ENCODE peak calls at places on chromosomes 4 and X, in five cellular contexts. D is OCI-LY7, B is GM23248, K is HCT116, E is neural progenitor cell. S is an unnamed sample.

GRCh38 chrX:8668797-8669196 is 63.1 kb downstream of the ANOS1 start:
- DNase-seq in B (no peak), E (peak), D (no peak), K (no peak), S (peak)

GRCh38 chrX:86946569-86946968 is 571.0 kb upstream of the KLHL4 start:
- DNase-seq in B (peak), E (peak), K (no peak), D (peak), S (peak)

GRCh38 chrX:133215747-133216146 is 2.4 kb downstream of the TFDP3 start:
- DNase-seq in E (peak), B (peak), K (no peak), D (peak), S (peak)

GRCh38 chr4:143407475-143407874 is 70.8 kb downstream of the GAB1 start:
- DNase-seq in D (peak), K (no peak), E (no peak), B (no peak), S (no peak)

GRCh38 chr4:185086053-185086452 is 57.0 kb upstream of the SLC25A4 start:
- DNase-seq in K (no peak), E (peak), B (peak), D (no peak), S (no peak)

GRCh38 chr4:56909083-56909981 is 1.6 kb downstream of the REST start:
- DNase-seq in K (no peak), D (peak), E (peak), B (peak), S (peak)

GRCh38 chrX:108020631-108021030 is 24.2 kb upstream of the VSIG1 start:
- DNase-seq in B (peak), K (peak), D (peak), E (peak), S (no peak)

GRCh38 chr4:69896530-69897116 is 34.2 kb upstream of the CSN1S1 start:
- DNase-seq in B (peak), K (peak), D (no peak), E (peak), S (no peak)

GRCh38 chr4:78527555-78527954 is 24.0 kb upstream of the ANXA3 start:
- DNase-seq in E (no peak), B (no peak), D (no peak), K (no peak), S (no peak)

GRCh38 chr4:78527103-78527502 is 24.5 kb upstream of the ANXA3 start:
- DNase-seq in E (no peak), B (no peak), K (no peak), D (no peak), S (no peak)

GRCh38 chr4:78532046-78532445 is 19.5 kb upstream of the ANXA3 start:
- DNase-seq in E (no peak), B (no peak), K (no peak), D (no peak), S (no peak)

GRCh38 chr4:78528327-78528726 is 23.2 kb upstream of the ANXA3 start:
- DNase-seq in D (no peak), B (peak), E (no peak), K (no peak), S (no peak)

DNA sequence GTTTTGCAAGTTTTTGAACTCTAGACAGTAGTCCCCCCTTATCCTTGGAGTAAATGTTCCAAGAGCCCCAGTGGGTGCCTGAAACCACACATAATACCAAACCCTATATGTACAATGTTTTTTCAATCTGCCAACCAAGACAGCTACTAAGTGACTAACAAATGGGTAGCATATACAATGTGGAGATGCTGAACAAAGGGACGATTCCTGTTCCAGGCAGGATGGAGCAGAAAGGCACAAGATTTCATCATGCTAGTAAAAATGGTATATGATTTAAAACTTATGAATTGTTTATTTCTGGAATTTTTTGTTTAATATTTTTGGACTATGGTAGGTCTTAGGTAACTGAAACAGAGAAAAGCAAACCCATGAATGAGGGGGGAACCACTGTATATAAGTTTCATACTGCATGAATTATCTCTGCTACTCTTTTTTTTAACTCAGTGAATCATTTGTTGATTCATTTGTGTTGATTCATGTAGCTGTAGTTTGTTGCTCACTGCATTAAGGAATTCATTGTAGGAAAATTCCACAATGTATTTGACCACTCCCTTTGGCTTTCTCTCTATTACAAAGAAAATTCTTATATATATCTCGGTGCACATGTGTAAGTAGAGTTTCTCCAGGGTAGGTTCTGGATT is 21.9 kb upstream of the ANXA3 start:
- DNase-seq in B (peak), K (no peak), D (no peak), E (no peak), S (no peak)
- H2AFZ ChIP-seq in B (peak), K (no peak), D (no peak), E (no peak), S (no peak)

DNA sequence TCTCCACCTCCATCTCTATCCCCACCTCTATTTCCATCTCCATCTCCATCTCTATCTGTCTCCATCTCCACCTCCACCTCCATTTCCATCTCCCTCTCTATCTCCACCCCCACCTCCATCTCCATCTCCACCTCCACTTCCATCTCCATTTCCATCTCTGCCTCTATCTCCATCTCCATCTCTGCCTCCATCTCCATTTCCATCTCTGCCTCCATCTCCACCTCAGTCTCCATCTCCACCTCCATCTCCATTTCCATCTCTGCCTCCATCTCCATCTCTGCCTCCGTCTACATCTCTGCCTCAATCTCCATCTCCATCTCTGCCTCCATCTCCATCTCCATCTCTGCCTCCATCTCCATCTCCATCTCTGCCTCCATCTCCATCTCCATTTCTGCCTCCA is 40.8 kb upstream of the CHRNA9 start:
- DNase-seq in B (no peak), E (no peak), D (no peak), K (no peak), S (no peak)
- TF ChIP-seq EZH2phosphoT487 in B (no peak), E (no peak), D (no peak), K (no peak), S (no peak)

GRCh38 chr4:186936496-186937375 is 213.1 kb upstream of the FAT1 start:
- DNase-seq in B (peak), D (no peak), E (no peak), K (peak), S (peak)
- H2AFZ ChIP-seq in B (peak), D (no peak), E (no peak), K (peak), S (peak)

GRCh38 chr4:13546374-13546854 is 2.1 kb upstream of the NKX3-2 start:
- DNase-seq in E (no peak), K (no peak), B (no peak), D (no peak), S (no peak)

GRCh38 chr4:13548984-13549546 is 4.8 kb upstream of the NKX3-2 start:
- DNase-seq in K (peak), D (peak), B (peak), E (peak), S (peak)

GRCh38 chr4:13548059-13548983 is 4.0 kb upstream of the NKX3-2 start:
- DNase-seq in E (peak), K (no peak), B (peak), D (no peak), S (no peak)

GRCh38 chr4:13546855-13547562 is 2.7 kb upstream of the NKX3-2 start:
- DNase-seq in K (no peak), D (peak), E (peak), B (no peak), S (peak)

GRCh38 chr4:13547563-13548041 is 3.3 kb upstream of the NKX3-2 start:
- DNase-seq in K (no peak), B (no peak), D (peak), E (peak), S (peak)
- TF ChIP-seq EZH2phosphoT487 in K (no peak), B (no peak), D (no peak), E (peak), S (no peak)

DNA sequence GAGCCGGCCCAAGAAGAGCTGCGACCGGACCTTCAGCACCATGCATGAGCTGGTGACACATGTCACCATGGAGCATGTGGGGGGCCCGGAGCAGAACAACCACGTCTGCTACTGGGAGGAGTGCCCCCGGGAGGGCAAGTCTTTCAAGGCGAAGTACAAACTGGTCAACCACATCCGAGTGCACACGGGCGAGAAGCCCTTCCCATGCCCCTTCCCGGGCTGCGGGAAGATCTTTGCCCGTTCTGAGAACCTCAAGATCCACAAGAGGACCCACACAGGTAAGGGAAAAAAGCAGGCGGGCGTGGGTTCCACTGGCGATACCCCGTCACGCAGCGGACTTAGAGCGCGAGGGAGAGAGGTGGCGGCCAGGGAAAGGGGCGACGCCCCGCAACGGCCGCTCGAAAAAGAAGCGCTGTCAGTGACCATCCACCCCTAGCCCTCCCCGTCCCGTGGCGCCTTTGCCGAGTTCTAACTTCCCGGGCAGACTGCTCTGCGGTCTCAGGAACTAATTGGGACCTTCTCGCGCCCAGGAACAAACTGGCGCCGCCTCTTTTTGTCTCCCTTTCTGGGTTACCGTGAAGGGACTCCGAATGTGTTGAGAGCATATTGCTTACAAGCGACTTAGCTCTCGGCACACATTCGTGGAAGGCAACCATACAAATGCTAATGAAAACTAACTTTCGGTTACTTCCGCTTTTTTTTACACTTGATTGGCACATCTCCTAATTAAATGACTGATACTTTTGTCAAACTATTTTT is 1.7 kb downstream of the ZIC3 start:
- DNase-seq in D (no peak), E (peak), K (no peak), B (peak), S (no peak)
- H2AFZ ChIP-seq in D (no peak), E (no peak), K (no peak), B (no peak), S (no peak)

GRCh38 chrX:100090931-100091330 is 319.1 kb downstream of the PCDH19 start:
- DNase-seq in B (peak), E (no peak), D (no peak), K (no peak), S (no peak)
- TF ChIP-seq EZH2phosphoT487 in B (no peak), E (no peak), D (no peak), K (no peak), S (no peak)

GRCh38 chrX:79096339-79096638 is 48.2 kb upstream of the GPR174 start:
- DNase-seq in D (no peak), E (no peak), B (no peak), K (no peak), S (no peak)
- H2AFZ ChIP-seq in D (no peak), E (no peak), B (no peak), K (no peak), S (no peak)

DNA sequence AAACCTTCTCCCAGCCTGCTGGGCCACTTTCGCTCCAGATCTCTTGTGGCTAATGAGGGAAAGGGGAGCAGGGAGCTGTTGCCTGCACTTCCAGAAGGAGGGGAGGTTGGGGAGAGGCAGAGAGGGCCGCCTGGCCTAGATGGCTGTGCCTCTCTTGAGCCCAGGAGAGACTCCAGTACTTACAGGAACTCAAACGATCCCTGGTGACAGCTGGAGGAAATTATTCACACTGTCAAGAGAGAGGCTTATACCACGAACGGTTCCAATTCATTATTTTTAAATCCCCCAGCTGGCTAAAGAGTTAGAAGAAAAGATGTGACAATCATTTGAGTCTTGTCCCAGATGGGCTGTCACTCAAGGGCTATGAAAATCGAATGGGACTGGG is 96.1 kb downstream of the PHKA2 start:
- DNase-seq in D (no peak), E (no peak), B (no peak), K (no peak), S (no peak)
- TF ChIP-seq EZH2phosphoT487 in D (no peak), E (no peak), B (no peak), K (no peak), S (no peak)

GRCh38 chr4:74370912-74371311 is 6.0 kb downstream of the EREG start:
- DNase-seq in E (peak), D (peak), B (peak), K (peak), S (peak)
- H2AFZ ChIP-seq in E (peak), D (no peak), B (peak), K (no peak), S (no peak)

S was measured in hepatocyte.